ENCODE peak calls at places on chromosomes 5 and 9, in eight cellular contexts. A, S, V, N, F, P, Z and R are unnamed samples. For H3K9me3, the result is how much of the 10 kb centered on the place peaks cover.

GRCh38 chr5:4949108-4949507 is 191.0 kb upstream of the ADAMTS16 start:
- DNase-seq in A (no peak), N (no peak), P (no peak), Z (no peak), V (no peak), S (no peak), F (no peak), R (no peak)

GRCh38 chr9:83043583-83043982 is 19.4 kb downstream of the RASEF start:
- DNase-seq in N (no peak), Z (no peak), V (no peak), S (no peak), P (no peak), F (no peak), A (no peak), R (no peak)

GRCh38 chr9:4507306-4507705 is 17.0 kb downstream of the SLC1A1 start:
- DNase-seq in P (no peak), V (no peak), N (no peak), F (no peak), A (no peak), S (no peak), Z (no peak), R (no peak)

GRCh38 chr5:179668404-179668803 is 12.4 kb downstream of the CBY3 start:
- DNase-seq in A (peak), P (peak), F (no peak), N (peak), V (no peak), Z (no peak), S (peak), R (peak)

GRCh38 chr5:95631991-95632675 is 12.2 kb downstream of the GPR150 start:
- DNase-seq in V (no peak), N (peak), A (no peak), P (peak), F (no peak), Z (no peak), S (peak), R (peak)

GRCh38 chr5:81192351-81192750 is 40.8 kb upstream of the CKMT2 start:
- DNase-seq in Z (no peak), S (no peak), N (no peak), A (no peak), F (no peak), P (no peak), V (no peak), R (no peak)

GRCh38 chr5:41851116-41851515 is 19.1 kb downstream of the OXCT1 start:
- DNase-seq in A (no peak), S (no peak), N (no peak), Z (no peak), F (no peak), V (no peak), P (no peak), R (no peak)

GRCh38 chr5:170107674-170108073 is 2.0 kb downstream of the FOXI1 start:
- DNase-seq in P (no peak), F (no peak), S (no peak), Z (no peak), A (no peak), N (no peak), V (no peak), R (no peak)

GRCh38 chr5:98301567-98301966 is 471.9 kb upstream of the RGMB start:
- DNase-seq in F (no peak), V (no peak), S (no peak), P (no peak), N (no peak), Z (no peak), A (no peak), R (no peak)

GRCh38 chr5:35919191-35919590 is 19.2 kb downstream of the CAPSL start:
- DNase-seq in F (no peak), N (no peak), V (no peak), P (no peak), A (no peak), Z (no peak), S (peak), R (peak)

GRCh38 chr9:133682961-133683493 is 46.9 kb downstream of the DBH start:
- DNase-seq in F (no peak), V (peak), S (no peak), N (no peak), A (no peak), P (peak), Z (no peak), R (no peak)

GRCh38 chr9:112447283-112447761 is 39.3 kb upstream of the KIAA1958 start:
- DNase-seq in N (peak), V (no peak), A (no peak), Z (no peak), P (no peak), S (peak), F (no peak), R (no peak)

GRCh38 chr5:171926311-171926710 is 80.1 kb downstream of the FBXW11 start:
- DNase-seq in Z (no peak), S (no peak), P (no peak), N (no peak), V (no peak), F (no peak), A (no peak), R (no peak)

GRCh38 chr9:90029996-90030395 is 425.2 kb downstream of the GADD45G start:
- DNase-seq in S (peak), V (no peak), Z (no peak), P (no peak), F (no peak), A (no peak), N (no peak), R (no peak)

GRCh38 chr5:666816-667498 is 26.2 kb downstream of the TPPP start:
- DNase-seq in V (no peak), A (no peak), P (no peak), Z (no peak), F (no peak), S (no peak), N (no peak), R (no peak)

GRCh38 chr9:15160673-15161072 is 146.3 kb downstream of the TTC39B start:
- DNase-seq in A (no peak), N (no peak), F (no peak), S (no peak), Z (no peak), V (no peak), P (no peak), R (no peak)

GRCh38 chr5:73007051-73007450 is 51.2 kb downstream of the FCHO2 start:
- DNase-seq in Z (no peak), S (no peak), V (no peak), N (no peak), A (no peak), P (no peak), F (no peak), R (no peak)

GRCh38 chr5:145295236-145295635 is 539.9 kb downstream of the PRELID2 start:
- DNase-seq in Z (no peak), N (no peak), F (no peak), P (no peak), V (no peak), A (no peak), S (no peak), R (no peak)

GRCh38 chr5:97046270-97046982 is 96.0 kb downstream of the LIX1 start:
- DNase-seq in P (no peak), F (no peak), V (no peak), A (no peak), S (peak), N (no peak), Z (no peak), R (no peak)

GRCh38 chr5:129097498-129098296 is 3.1 kb downstream of the ISOC1 start:
- DNase-seq in V (peak), N (peak), F (no peak), A (no peak), Z (no peak), P (no peak), S (no peak), R (no peak)

GRCh38 chr9:93893899-93894690 is 61.1 kb downstream of the BARX1 start:
- DNase-seq in A (no peak), F (peak), N (no peak), S (no peak), V (no peak), Z (no peak), P (peak), R (no peak)

GRCh38 chr5:1074816-1075554 is 36.9 kb downstream of the SLC12A7 start:
- DNase-seq in F (no peak), V (no peak), N (no peak), P (no peak), Z (no peak), S (no peak), A (no peak), R (no peak)

GRCh38 chr9:77981332-77981731 is 50.3 kb downstream of the GNAQ start:
- DNase-seq in S (peak), Z (no peak), V (no peak), F (no peak), A (no peak), P (no peak), N (peak), R (no peak)

GRCh38 chr5:54758038-54758437 is 227.4 kb downstream of the ESM1 start:
- DNase-seq in V (no peak), F (no peak), N (no peak), A (no peak), S (no peak), P (no peak), Z (no peak), R (no peak)

GRCh38 chr9:35398651-35399335 is 91.1 kb upstream of the RUSC2 start:
- DNase-seq in P (no peak), A (no peak), V (no peak), F (no peak), Z (no peak), S (no peak), N (no peak), R (no peak)

GRCh38 chr9:35397923-35398322 is 92.0 kb upstream of the RUSC2 start:
- DNase-seq in V (no peak), P (no peak), N (no peak), A (no peak), Z (no peak), S (no peak), F (no peak), R (no peak)

GRCh38 chr9:35397216-35397698 is 92.7 kb upstream of the RUSC2 start:
- DNase-seq in A (no peak), V (no peak), N (no peak), F (no peak), P (no peak), S (no peak), Z (no peak), R (no peak)

GRCh38 chr9:35395076-35395675 is 94.7 kb upstream of the RUSC2 start:
- DNase-seq in P (no peak), Z (no peak), S (no peak), V (no peak), A (no peak), N (peak), F (no peak), R (no peak)

GRCh38 chr9:35396560-35397215 is 93.2 kb upstream of the RUSC2 start:
- DNase-seq in F (no peak), P (no peak), N (no peak), V (no peak), A (no peak), Z (no peak), S (no peak), R (no peak)
- H3K4me3 ChIP-seq in F (no peak), P (no peak), N (no peak), V (no peak), A (no peak), Z (no peak), S (no peak), R (no peak)

GRCh38 chr9:16509946-16510504 is 360.4 kb downstream of the BNC2 start:
- DNase-seq in V (no peak), S (peak), Z (no peak), P (no peak), N (peak), A (no peak), F (no peak), R (peak)

GRCh38 chr9:16510506-16510905 is 360.0 kb downstream of the BNC2 start:
- DNase-seq in P (no peak), N (no peak), S (no peak), V (no peak), F (no peak), A (no peak), Z (no peak), R (no peak)

GRCh38 chr9:16514131-16514530 is 356.3 kb downstream of the BNC2 start:
- DNase-seq in V (no peak), F (no peak), A (no peak), Z (no peak), S (no peak), P (no peak), N (no peak), R (no peak)

GRCh38 chr9:16515207-16515606 is 355.3 kb downstream of the BNC2 start:
- DNase-seq in P (no peak), S (no peak), Z (no peak), A (no peak), F (peak), N (no peak), V (no peak), R (no peak)

GRCh38 chr9:16512281-16512680 is 358.2 kb downstream of the BNC2 start:
- DNase-seq in N (no peak), F (no peak), V (no peak), P (no peak), S (no peak), A (no peak), Z (no peak), R (no peak)
- H3K27ac ChIP-seq in N (no peak), F (no peak), V (no peak), P (no peak), S (no peak), A (no peak), Z (no peak), R (no peak)

GRCh38 chr9:138060365-138060764 is 182.8 kb downstream of the CACNA1B start:
- DNase-seq in P (no peak), S (no peak), F (peak), N (no peak), Z (no peak), A (no peak), V (no peak), R (no peak)

GRCh38 chr9:138062196-138062595 is 184.6 kb downstream of the CACNA1B start:
- DNase-seq in Z (no peak), V (no peak), P (no peak), S (no peak), N (no peak), F (peak), A (no peak), R (no peak)

GRCh38 chr9:138063033-138063432 is 185.5 kb downstream of the CACNA1B start:
- DNase-seq in V (no peak), A (no peak), P (no peak), N (no peak), Z (no peak), F (no peak), S (no peak), R (no peak)

GRCh38 chr9:138060881-138061280 is 183.3 kb downstream of the CACNA1B start:
- DNase-seq in V (no peak), F (peak), A (no peak), S (no peak), Z (no peak), N (no peak), P (no peak), R (no peak)

GRCh38 chr9:138061631-138062030 is 184.0 kb downstream of the CACNA1B start:
- DNase-seq in V (no peak), Z (no peak), F (no peak), N (no peak), P (no peak), S (no peak), A (no peak), R (no peak)
- H3K9me3 ChIP-seq in V (under half), Z (under half), F (under half), N (under half), P (under half), S (under half), A (under half), R (under half)

GRCh38 chr9:136792321-136793062 is 1.3 kb downstream of the TMEM141 start:
- DNase-seq in F (no peak), A (no peak), Z (no peak), N (no peak), S (no peak), P (no peak), V (peak), R (no peak)
- H3K4me3 ChIP-seq in F (no peak), A (peak), Z (peak), N (no peak), S (peak), P (peak), V (peak), R (no peak)

DNA sequence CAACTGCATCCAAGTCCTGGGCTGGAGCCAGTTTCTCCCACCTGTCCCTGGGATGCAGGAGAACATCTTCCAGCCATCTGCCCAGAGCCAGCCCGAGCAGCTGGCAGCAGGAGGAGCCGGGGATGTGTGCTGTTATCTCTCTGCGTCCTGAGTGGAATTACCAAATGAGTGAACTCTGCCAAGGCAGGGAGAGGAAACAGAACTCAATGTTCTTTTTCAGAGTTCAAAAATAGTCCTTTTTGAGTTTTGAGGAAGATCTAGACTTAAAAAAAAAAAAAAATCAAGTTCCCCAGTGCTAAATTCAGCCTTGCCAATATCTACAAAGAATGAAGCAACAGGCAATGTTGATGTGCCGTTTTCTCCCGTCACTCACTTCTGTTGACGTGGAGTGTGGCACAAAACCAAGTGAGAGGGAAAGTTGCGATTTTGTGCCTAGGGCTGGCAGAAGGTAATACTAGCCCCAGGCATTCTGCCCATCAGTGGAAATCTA is 56.2 kb downstream of the TMOD1 start:
- DNase-seq in F (peak), Z (no peak), A (no peak), S (no peak), N (peak), P (no peak), V (peak), R (no peak)
- H3K27ac ChIP-seq in F (peak), Z (no peak), A (no peak), S (no peak), N (peak), P (no peak), V (peak), R (no peak)

GRCh38 chr9:86557918-86558317 is 203.7 kb upstream of the TUT7 start:
- DNase-seq in N (no peak), Z (no peak), A (no peak), S (no peak), V (no peak), P (no peak), F (no peak), R (no peak)

GRCh38 chr9:86563959-86564358 is 209.7 kb upstream of the TUT7 start:
- DNase-seq in F (no peak), Z (no peak), N (no peak), A (no peak), P (no peak), S (no peak), V (no peak), R (no peak)

GRCh38 chr9:86562691-86563090 is 208.5 kb upstream of the TUT7 start:
- DNase-seq in N (no peak), F (no peak), V (no peak), Z (no peak), A (no peak), P (no peak), S (no peak), R (no peak)

DNA sequence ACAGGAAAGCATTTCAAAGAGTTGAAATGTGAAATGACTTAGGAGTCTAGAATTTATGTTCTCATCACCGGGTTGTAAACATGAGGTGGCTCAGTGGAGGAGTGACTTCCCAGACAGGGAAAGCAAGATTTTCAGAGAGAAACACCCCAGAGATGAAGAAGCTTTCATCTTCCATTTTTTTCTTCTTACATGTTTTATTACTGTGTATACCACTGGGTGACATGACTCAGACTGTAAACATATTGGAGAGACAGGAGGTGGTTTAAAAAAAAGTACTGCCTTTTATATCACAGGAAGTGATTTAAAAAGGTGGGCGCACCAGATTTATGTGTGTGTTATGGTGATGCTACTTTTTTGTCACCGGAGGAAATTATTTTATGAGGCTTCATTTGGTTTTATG is 209.1 kb upstream of the TUT7 start:
- DNase-seq in A (no peak), N (no peak), F (no peak), P (no peak), S (peak), Z (no peak), V (no peak), R (peak)
- H3K9me3 ChIP-seq in A (under half), N (under half), F (under half), P (under half), S (under half), Z (under half), V (under half), R (under half)

GRCh38 chr5:120869831-120870230 is 405.7 kb downstream of the PRR16 start:
- DNase-seq in P (no peak), A (no peak), Z (no peak), N (no peak), V (no peak), S (no peak), F (no peak), R (no peak)
- H3K4me3 ChIP-seq in P (no peak), A (no peak), Z (no peak), N (no peak), V (no peak), S (no peak), F (no peak), R (no peak)

DNA sequence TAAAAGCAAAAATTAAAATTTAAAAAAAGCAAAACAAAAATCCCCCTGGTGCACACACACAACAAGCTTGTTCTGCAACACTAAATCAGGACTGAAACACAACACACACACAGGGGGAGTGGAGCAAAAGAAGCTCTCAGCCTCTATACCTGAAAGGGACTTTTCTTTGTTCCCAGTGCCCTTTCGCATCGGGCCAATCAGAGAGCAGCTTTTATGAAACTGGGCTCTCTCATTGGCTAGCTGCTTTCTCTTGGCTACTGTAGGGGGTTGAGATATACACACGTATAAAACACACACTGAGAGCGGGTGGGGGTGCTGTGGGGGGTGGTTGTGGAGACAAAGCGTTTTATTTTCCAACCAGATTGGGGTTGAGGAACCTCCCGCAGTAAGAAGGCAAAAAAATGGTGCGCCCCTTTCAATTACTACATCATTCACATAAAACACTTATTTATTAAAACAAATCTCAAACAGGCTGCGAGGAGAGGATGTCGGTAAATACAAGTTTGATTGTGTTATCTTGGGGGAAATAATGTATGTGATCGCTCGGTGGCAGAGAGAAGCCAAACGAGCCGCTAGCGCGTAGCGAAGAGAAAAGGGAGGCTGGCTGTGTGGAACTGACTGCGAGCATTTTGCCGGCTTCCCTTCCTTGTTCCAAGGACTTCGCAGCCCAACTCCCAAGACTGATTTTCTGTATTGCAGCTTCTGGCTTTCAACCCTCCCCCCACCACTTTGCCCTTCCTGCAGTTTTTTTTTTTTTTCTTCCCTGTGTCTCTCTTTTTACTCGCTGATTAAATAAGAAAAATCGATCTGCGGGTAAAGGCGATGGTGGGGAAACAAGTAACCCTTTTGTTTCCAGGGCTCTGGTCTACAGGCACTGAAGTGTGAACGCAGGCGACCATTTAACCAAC is 2.5 kb upstream of the ZNF608 start:
- DNase-seq in P (no peak), N (peak), V (peak), S (peak), A (peak), Z (peak), F (peak), R (peak)
- H3K27ac ChIP-seq in P (no peak), N (peak), V (peak), S (peak), A (peak), Z (peak), F (peak), R (peak)